ENCODE peak calls at places on chromosomes 3 and 15, in seven cellular contexts. M is WTC11, S is BJ, W is stomach, J is Panc1, I is coronary artery, V is psoas muscle. Z is an unnamed sample.

GRCh38 chr3:53941174-53941573 is 49.5 kb upstream of the SELENOK start:
- DNase-seq in M (no peak), S (no peak), W (no peak), J (no peak), I (no peak), V (no peak), Z (peak)

GRCh38 chr15:60044636-60045273 is 40.6 kb downstream of the FOXB1 start:
- DNase-seq in M (no peak), S (no peak), W (no peak), J (no peak), I (no peak), V (no peak), Z (peak)

GRCh38 chr3:132290833-132291232 is 26.4 kb upstream of the ACP3 start:
- DNase-seq in M (no peak), S (peak), W (no peak), J (no peak), I (no peak), V (no peak), Z (peak)

GRCh38 chr3:168054447-168054846 is 41.3 kb downstream of the GOLIM4 start:
- DNase-seq in M (no peak), S (no peak), W (no peak), J (no peak), I (no peak), V (no peak), Z (no peak)

GRCh38 chr3:55623786-55624185 is 136.7 kb upstream of the WNT5A start:
- DNase-seq in M (no peak), S (no peak), W (no peak), J (no peak), I (no peak), V (no peak), Z (peak)

GRCh38 chr3:54575561-54575960 is 352.3 kb downstream of the LRTM1 start:
- DNase-seq in M (no peak), S (no peak), W (no peak), J (no peak), I (no peak), V (no peak), Z (no peak)

GRCh38 chr3:68620211-68620610 is 312.1 kb downstream of the TAFA4 start:
- DNase-seq in M (no peak), S (no peak), W (no peak), J (no peak), I (no peak), V (peak), Z (no peak)

GRCh38 chr3:115915061-115915460 is 291.8 kb downstream of the GAP43 start:
- DNase-seq in M (no peak), S (no peak), W (no peak), J (no peak), I (no peak), V (no peak), Z (no peak)

GRCh38 chr3:122671543-122671942 is 9.1 kb upstream of the PARP14 start:
- DNase-seq in M (no peak), S (no peak), W (no peak), J (no peak), I (no peak), V (no peak), Z (no peak)

GRCh38 chr3:150059729-150060128 is 89.0 kb upstream of the PFN2 start:
- DNase-seq in M (no peak), S (no peak), W (no peak), J (no peak), I (no peak), V (no peak), Z (no peak)

GRCh38 chr3:106619-107018 is 89.9 kb upstream of the CHL1 start:
- DNase-seq in M (no peak), S (no peak), W (no peak), J (no peak), I (no peak), V (no peak), Z (no peak)

GRCh38 chr3:121064121-121064520 is 156.1 kb downstream of the STXBP5L start:
- DNase-seq in M (no peak), S (no peak), W (no peak), J (no peak), I (no peak), V (no peak), Z (peak)

GRCh38 chr3:65532749-65533148 is 506.0 kb downstream of the MAGI1 start:
- DNase-seq in M (no peak), S (no peak), W (no peak), J (no peak), I (no peak), V (no peak), Z (no peak)

GRCh38 chr3:33886015-33886414 is 87.6 kb downstream of the PDCD6IP start:
- DNase-seq in M (no peak), S (no peak), W (no peak), J (no peak), I (no peak), V (no peak), Z (peak)

GRCh38 chr15:44633603-44634002 is 29.9 kb downstream of the SPG11 start:
- DNase-seq in M (no peak), S (no peak), W (no peak), J (no peak), I (no peak), V (no peak), Z (peak)

GRCh38 chr15:49627407-49627877 is 6.6 kb downstream of the DTWD1 start:
- DNase-seq in M (no peak), S (peak), W (no peak), J (peak), I (no peak), V (no peak), Z (peak)

GRCh38 chr3:27532931-27533607 is 48.9 kb upstream of the SLC4A7 start:
- DNase-seq in M (no peak), S (no peak), W (no peak), J (no peak), I (no peak), V (no peak), Z (no peak)

GRCh38 chr3:197540961-197541377 is 14.8 kb downstream of the BDH1 start:
- DNase-seq in M (peak), S (no peak), W (no peak), J (no peak), I (no peak), V (no peak), Z (no peak)

GRCh38 chr3:120461416-120461815 is 10.6 kb upstream of the FSTL1 start:
- DNase-seq in M (no peak), S (no peak), W (no peak), J (no peak), I (no peak), V (no peak), Z (no peak)

GRCh38 chr3:27923349-27924068 is 201.4 kb upstream of the EOMES start:
- DNase-seq in M (no peak), S (no peak), W (no peak), J (no peak), I (no peak), V (no peak), Z (no peak)

DNA sequence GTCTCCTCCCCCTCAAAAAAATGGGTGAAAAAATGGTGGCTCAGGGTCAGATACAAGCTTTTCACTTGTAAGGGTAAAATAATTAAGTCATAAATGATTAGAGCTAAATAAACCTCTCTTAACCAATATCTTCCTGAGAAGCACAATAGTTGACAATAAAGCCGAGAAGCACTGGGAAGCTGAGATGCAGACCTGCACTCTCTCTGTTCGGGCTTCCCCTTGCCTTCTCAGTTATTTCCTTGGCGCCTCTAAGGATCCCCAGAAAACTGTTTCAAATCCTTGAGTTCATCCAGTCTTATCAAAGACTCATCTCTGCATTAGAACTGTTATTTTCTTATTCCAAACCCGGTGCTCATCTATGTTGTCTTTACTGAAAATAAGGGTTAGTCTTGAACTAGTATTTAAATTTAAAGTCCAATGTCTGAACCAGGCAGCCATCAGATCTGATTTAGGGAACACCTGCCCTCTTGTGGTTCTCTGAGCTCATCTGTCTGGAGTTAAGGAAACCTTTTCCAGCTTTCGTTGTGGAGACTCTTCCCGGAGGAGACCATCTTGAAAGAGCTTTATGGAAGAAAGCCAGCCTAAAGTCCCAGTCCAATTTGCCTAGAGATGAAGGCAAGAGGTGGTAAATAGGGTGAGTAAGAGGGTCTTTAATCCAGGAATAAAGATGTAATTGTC is 256.4 kb upstream of the MCTP2 start:
- DNase-seq in M (peak), S (no peak), W (no peak), J (no peak), I (no peak), V (no peak), Z (peak)
- TF ChIP-seq CTCF in M (peak), S (peak), W (peak), J (peak), I (no peak), V (peak), Z (peak)

DNA sequence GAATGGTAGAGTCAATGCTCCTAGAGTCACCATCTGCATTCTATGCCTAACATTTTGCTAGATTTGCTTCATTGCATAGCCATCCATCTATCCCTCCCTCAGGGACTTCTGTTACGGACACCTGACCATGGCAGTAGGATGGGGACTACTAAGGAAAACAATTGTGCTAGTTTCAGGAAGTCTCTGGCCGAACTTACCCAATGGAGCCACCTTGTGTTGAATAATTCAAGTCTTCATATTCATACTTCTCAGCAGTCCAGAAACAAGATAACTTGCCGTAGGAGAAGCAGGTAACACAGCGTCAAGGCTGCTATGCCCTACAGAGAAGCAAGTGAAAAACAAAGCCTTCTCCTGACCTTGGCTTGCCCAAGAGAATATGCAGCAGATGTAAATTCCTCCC is 685.3 kb downstream of the GRM7 start:
- DNase-seq in M (no peak), S (no peak), W (peak), J (no peak), I (no peak), V (no peak), Z (peak)
- TF ChIP-seq CTCF in M (no peak), S (no peak), W (peak), J (no peak), I (no peak), V (peak), Z (peak)

GRCh38 chr3:24521306-24522154 is 26.9 kb upstream of the THRB start:
- DNase-seq in M (peak), S (no peak), W (peak), J (no peak), I (peak), V (peak), Z (peak)
- TF ChIP-seq CTCF in M (no peak), S (no peak), W (no peak), J (peak), I (no peak), V (peak), Z (no peak)

GRCh38 chr15:76196286-76196948 is 114.9 kb downstream of the ETFA start:
- DNase-seq in M (no peak), S (peak), W (peak), J (no peak), I (no peak), V (peak), Z (peak)
- TF ChIP-seq CTCF in M (no peak), S (peak), W (no peak), J (no peak), I (no peak), V (no peak), Z (no peak)

GRCh38 chr3:57226156-57226555 is 1.4 kb upstream of the APPL1 start:
- DNase-seq in M (no peak), S (no peak), W (no peak), J (no peak), I (no peak), V (no peak), Z (no peak)

GRCh38 chr3:57224856-57225255 is 2.7 kb upstream of the APPL1 start:
- DNase-seq in M (no peak), S (no peak), W (no peak), J (no peak), I (no peak), V (no peak), Z (no peak)

GRCh38 chr3:57227930-57228733 is 603 bp downstream of the APPL1 start:
- DNase-seq in M (peak), S (no peak), W (peak), J (no peak), I (peak), V (peak), Z (peak)

GRCh38 chr3:57228734-57229505 is 1.4 kb downstream of the APPL1 start:
- DNase-seq in M (no peak), S (no peak), W (no peak), J (no peak), I (no peak), V (no peak), Z (peak)

DNA sequence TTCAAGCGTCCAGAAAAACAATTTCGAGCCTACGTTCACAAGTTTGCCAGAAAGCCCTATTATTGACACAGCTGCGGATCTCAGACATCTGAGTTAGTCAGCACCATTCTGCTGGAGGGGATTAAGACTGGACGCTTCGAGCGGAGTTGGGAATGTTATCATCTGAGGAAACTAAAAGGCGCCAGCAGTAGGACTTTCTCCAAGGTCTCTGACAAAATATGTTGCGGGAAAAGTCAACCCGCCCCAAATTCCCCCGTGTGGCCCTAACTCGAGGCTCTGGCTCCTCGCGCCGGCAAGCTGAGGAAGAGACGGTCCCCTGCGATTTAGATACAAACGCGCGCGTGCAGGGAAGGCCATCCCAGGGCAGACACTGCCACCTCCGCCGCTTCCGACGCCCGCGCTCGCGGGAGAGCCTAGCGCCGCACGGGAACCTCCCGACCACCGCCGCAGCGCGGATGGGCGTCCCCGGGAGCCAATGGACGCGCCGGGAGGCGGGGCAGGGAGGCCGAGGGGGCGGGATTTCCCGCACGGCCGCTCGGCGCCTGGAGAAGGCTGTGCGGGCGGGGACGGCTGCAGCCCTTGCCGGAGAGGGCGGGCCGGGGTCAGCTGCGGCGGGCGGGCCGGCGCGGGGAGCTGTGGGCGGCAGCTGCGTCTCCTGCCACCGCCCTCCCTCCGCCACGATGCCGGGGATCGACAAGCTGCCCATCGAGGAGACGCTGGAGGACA is at the start of gene APPL1:
- DNase-seq in M (peak), S (no peak), W (peak), J (peak), I (peak), V (peak), Z (peak)
- TF ChIP-seq CTCF in M (no peak), S (no peak), W (no peak), J (no peak), I (no peak), V (no peak), Z (peak)

DNA sequence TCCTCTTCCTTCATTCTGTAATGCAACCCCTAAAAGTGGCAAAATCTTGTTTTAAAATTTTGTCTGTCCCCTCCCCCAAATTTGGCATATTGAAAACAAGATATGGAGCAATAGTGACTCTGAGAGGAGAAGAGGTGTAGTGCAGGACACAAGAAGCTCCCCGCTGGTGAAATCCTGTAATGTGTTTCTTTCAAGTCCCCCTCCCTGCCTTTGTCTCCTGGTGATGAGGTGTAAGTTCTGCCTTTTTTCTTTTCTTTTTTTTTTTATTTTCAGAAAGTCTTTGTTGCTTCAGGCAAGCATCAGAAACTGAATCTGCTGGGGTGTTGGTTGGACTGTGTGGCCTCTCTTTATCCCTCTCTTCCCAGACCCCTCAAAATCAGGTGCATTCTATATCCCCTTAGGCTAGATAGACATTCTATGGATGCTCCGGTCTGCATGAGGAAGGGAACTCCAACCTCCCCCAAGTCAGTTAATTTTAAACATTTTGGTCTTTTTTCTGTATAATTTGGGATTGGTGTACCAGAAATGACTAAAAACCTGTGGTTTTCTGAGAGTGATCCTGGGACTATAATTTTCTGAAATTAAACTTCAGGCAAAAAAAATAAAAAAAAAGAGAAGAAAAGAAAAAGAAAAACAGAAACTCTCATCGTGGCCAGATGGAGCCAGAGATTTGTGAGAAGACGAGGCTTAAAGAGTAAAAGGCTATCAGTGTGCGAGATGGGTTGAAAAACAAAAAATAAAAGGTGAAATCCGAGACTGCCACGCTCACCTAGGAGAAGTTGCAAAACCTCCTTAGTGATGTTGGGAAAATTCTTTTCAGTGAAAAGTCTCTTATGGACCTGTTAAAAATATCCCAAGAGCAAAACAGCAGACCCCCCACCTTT is 21.4 kb downstream of the ACKR2 start:
- DNase-seq in M (peak), S (no peak), W (no peak), J (no peak), I (no peak), V (no peak), Z (peak)
- TF ChIP-seq CTCF in M (peak), S (no peak), W (peak), J (no peak), I (peak), V (no peak), Z (peak)

GRCh38 chr3:102974333-102974732 is 539.5 kb downstream of the ZPLD1 start:
- DNase-seq in M (no peak), S (no peak), W (no peak), J (no peak), I (no peak), V (no peak), Z (no peak)

GRCh38 chr3:102972350-102972749 is 537.5 kb downstream of the ZPLD1 start:
- DNase-seq in M (no peak), S (no peak), W (no peak), J (no peak), I (no peak), V (no peak), Z (no peak)
- TF ChIP-seq CTCF in M (no peak), S (no peak), W (no peak), J (no peak), I (no peak), V (no peak), Z (no peak)